ENCODE peak calls at places on chromosomes 3 and 15, in seven cellular contexts. F is fibroblast of lung, K is H1, A is mammary epithelial cell, W is keratinocyte, X is HCT116, I is GM23338. Z is an unnamed sample.

GRCh38 chr15:52112203-52112750 is 298 bp downstream of the BCL2L10 start:
- DNase-seq in F (no peak), K (no peak), A (no peak), W (no peak), X (no peak), I (peak; percentile 72), Z (peak; percentile 77)

GRCh38 chr15:39254181-39254580 is 326.7 kb upstream of the THBS1 start:
- DNase-seq in F (no peak), K (no peak), A (no peak), W (no peak), X (no peak), I (no peak), Z (no peak)

GRCh38 chr3:147807773-147808172 is 398.6 kb downstream of the ZIC1 start:
- DNase-seq in F (no peak), K (no peak), A (no peak), W (no peak), X (no peak), I (no peak), Z (peak; percentile 13)

GRCh38 chr3:187802928-187803259 is 57.6 kb upstream of the BCL6 start:
- DNase-seq in F (no peak), K (no peak), A (no peak), W (no peak), X (no peak), I (no peak), Z (no peak)

GRCh38 chr3:9809239-9809614 is 835 bp upstream of the TTLL3 start:
- DNase-seq in F (no peak), K (no peak), A (no peak), W (no peak), X (no peak), I (peak; percentile 28), Z (peak; percentile 47)

GRCh38 chr15:25860885-25861866 is 2.0 kb downstream of the ATP10A start:
- DNase-seq in F (no peak), K (no peak), A (no peak), W (no peak), X (no peak), I (no peak), Z (peak; percentile 80)

GRCh38 chr3:144670560-144670959 is 698.9 kb downstream of the DIPK2A start:
- DNase-seq in F (no peak), K (no peak), A (no peak), W (no peak), X (no peak), I (no peak), Z (no peak)

GRCh38 chr15:67543348-67543718 is 830 bp downstream of the MAP2K5 start:
- DNase-seq in F (no peak), K (no peak), A (peak; percentile 11), W (no peak), X (no peak), I (no peak), Z (peak; percentile 69)

GRCh38 chr15:28942046-28942445 is 56.3 kb downstream of the APBA2 start:
- DNase-seq in F (no peak), K (no peak), A (no peak), W (no peak), X (no peak), I (no peak), Z (no peak)

GRCh38 chr3:71732637-71733036 is 7.4 kb upstream of the EIF4E3 start:
- DNase-seq in F (no peak), K (no peak), A (no peak), W (no peak), X (no peak), I (no peak), Z (no peak)

GRCh38 chr3:50342818-50343633 is 2.4 kb upstream of the RASSF1 start:
- DNase-seq in F (no peak), K (no peak), A (no peak), W (no peak), X (no peak), I (peak; percentile 80), Z (no peak)

GRCh38 chr15:99590913-99591646 is 25.3 kb downstream of the MEF2A start:
- DNase-seq in F (no peak), K (no peak), A (no peak), W (no peak), X (no peak), I (no peak), Z (no peak)

GRCh38 chr3:150599611-150600297 is 3.4 kb upstream of the SELENOT start:
- DNase-seq in F (peak; percentile 42), K (no peak), A (peak; percentile 92), W (peak; percentile 80), X (peak; percentile 64), I (peak; percentile 67), Z (peak; percentile 66)

GRCh38 chr15:67550522-67550921 is 8.0 kb downstream of the MAP2K5 start:
- DNase-seq in F (no peak), K (no peak), A (no peak), W (no peak), X (no peak), I (no peak), Z (peak; percentile 69)

GRCh38 chr3:194204036-194204792 is 68.3 kb downstream of the HES1 start:
- DNase-seq in F (no peak), K (peak; percentile 65), A (peak; percentile 6), W (no peak), X (no peak), I (peak; percentile 57), Z (peak; percentile 76)

GRCh38 chr3:139430467-139430866 is 41.0 kb upstream of the COPB2 start:
- DNase-seq in F (no peak), K (no peak), A (peak; percentile 4), W (no peak), X (no peak), I (no peak), Z (no peak)

GRCh38 chr3:57068437-57069089 is 8.1 kb downstream of the SPATA12 start:
- DNase-seq in F (peak; percentile 88), K (no peak), A (peak; percentile 90), W (peak; percentile 75), X (peak; percentile 81), I (no peak), Z (peak; percentile 85)

GRCh38 chr15:57476533-57476975 is 100.2 kb downstream of the CGNL1 start:
- DNase-seq in F (peak; percentile 32), K (no peak), A (peak; percentile 78), W (no peak), X (no peak), I (no peak), Z (peak; percentile 63)

GRCh38 chr3:122784436-122784835 is 9.2 kb downstream of the HSPBAP1 start:
- DNase-seq in F (peak; percentile 28), K (no peak), A (peak; percentile 79), W (no peak), X (no peak), I (no peak), Z (peak; percentile 73)

GRCh38 chr3:4993276-4994143 is 14.3 kb downstream of the BHLHE40 start:
- DNase-seq in F (no peak), K (no peak), A (peak; percentile 63), W (no peak), X (no peak), I (no peak), Z (no peak)
- H3K4me1 ChIP-seq in F (peaks cover 19% of the 10 kb centered on the region), K (no peaks in the 10 kb centered on the region), A (peaks cover 32% of the 10 kb centered on the region), W (peaks cover 35% of the 10 kb centered on the region), X (peaks cover 42% of the 10 kb centered on the region), I (no peaks in the 10 kb centered on the region), Z (peaks cover 38% of the 10 kb centered on the region)

GRCh38 chr15:96345560-96346389 is 15.3 kb downstream of the NR2F2 start:
- DNase-seq in F (peak; percentile 94), K (peak; percentile 73), A (no peak), W (no peak), X (no peak), I (peak; percentile 82), Z (peak; percentile 97)
- H2AFZ ChIP-seq in F (no peak overlapping the region), K (no peak overlapping the region), A (peak overlapping the region; percentile 85), W (peak overlapping the region; percentile 16), X (no peak overlapping the region), I (no peak overlapping the region), Z (peak overlapping the region; percentile 79)

DNA sequence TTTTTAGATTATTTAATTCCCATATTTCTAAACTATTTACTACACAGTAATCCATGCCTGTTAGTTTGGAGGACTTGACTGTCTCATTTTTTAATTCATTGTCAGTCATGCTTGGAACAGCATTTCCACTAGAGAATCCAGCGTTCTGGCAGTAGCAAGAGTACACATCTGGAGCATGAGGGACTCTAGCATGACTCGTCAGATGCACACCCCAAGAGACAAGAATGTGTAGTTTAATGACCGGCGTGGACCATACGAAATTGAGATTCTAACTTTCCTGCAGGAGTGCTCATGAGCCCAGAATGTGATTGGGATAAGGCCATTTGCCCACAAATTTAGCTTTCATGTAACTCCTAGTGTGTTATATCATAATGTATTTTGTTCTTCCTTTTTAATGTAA is 48.9 kb downstream of the ASB7 start:
- DNase-seq in F (peak; percentile 19), K (no peak), A (no peak), W (no peak), X (no peak), I (no peak), Z (no peak)
- TF ChIP-seq CTCF in F (no peak), K (no peak), A (no peak), W (no peak), X (no peak), I (no peak), Z (no peak)

GRCh38 chr15:61106886-61107285 is 122.2 kb downstream of the RORA start:
- DNase-seq in F (no peak), K (no peak), A (no peak), W (no peak), X (no peak), I (no peak), Z (peak; percentile 32)
- H3K4me1 ChIP-seq in F (no peaks in the 10 kb centered on the region), K (no peaks in the 10 kb centered on the region), A (no peaks in the 10 kb centered on the region), W (no peaks in the 10 kb centered on the region), X (no peaks in the 10 kb centered on the region), I (peaks cover 4% of the 10 kb centered on the region), Z (no peaks in the 10 kb centered on the region)

DNA sequence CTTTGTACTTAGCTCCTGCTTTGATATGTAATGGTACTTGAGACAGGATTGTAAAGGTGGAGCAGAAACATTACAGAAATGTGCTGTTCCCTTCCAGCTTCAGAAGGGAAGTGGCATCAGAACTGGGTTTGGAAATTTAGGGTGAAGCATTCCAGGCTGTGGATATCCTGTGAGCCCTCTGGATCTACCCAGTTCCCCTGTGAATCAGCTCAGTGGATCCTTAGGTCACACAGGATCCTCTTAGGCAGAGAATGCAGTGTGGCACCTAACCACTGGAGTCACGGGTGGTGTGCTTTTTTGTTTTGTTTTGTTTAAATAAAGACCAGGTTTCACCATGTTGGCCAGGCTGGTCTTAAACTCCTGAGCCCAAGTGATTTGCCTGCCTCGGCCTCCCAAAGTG is 66.0 kb downstream of the TRIM71 start:
- DNase-seq in F (no peak), K (no peak), A (no peak), W (no peak), X (no peak), I (no peak), Z (no peak)
- H2AFZ ChIP-seq in F (no peak overlapping the region), K (no peak overlapping the region), A (no peak overlapping the region), W (no peak overlapping the region), X (no peak overlapping the region), I (no peak overlapping the region), Z (no peak overlapping the region)